ENCODE peak calls at places on chromosomes 11 and 22, in four cellular contexts. H is adrenal gland, E is heart left ventricle, R is HFF-Myc. F is an unnamed sample.

GRCh38 chr11:73223998-73224730 is 6.1 kb downstream of the P2RY2 start:
- DNase-seq in H (no peak), E (no peak), R (no peak), F (no peak)

GRCh38 chr11:11351042-11351586 is 1.9 kb downstream of the CSNK2A3 start:
- DNase-seq in H (no peak), E (no peak), R (no peak), F (no peak)

GRCh38 chr11:63445720-63446119 is 45.2 kb downstream of the PLAAT5 start:
- DNase-seq in H (no peak), E (no peak), R (no peak), F (no peak)

GRCh38 chr22:32248276-32248675 is 6.9 kb downstream of the SLC5A4 start:
- DNase-seq in H (no peak), E (no peak), R (no peak), F (no peak)

GRCh38 chr11:15602042-15602441 is 487.3 kb downstream of the INSC start:
- DNase-seq in H (no peak), E (no peak), R (no peak), F (no peak)

GRCh38 chr11:10809373-10810199 is 860 bp upstream of the EIF4G2 start:
- DNase-seq in H (no peak), E (peak; percentile 61), R (peak; percentile 29), F (peak; percentile 38)

GRCh38 chr22:50577987-50578775 is at the start of gene CPT1B:
- DNase-seq in H (no peak), E (no peak), R (no peak), F (no peak)

GRCh38 chr22:38205261-38206128 is 3.7 kb downstream of the MAFF start:
- DNase-seq in H (peak; percentile 77), E (peak; percentile 86), R (no peak), F (no peak)

GRCh38 chr11:107824668-107825369 is 33.8 kb downstream of the SLC35F2 start:
- DNase-seq in H (no peak), E (no peak), R (no peak), F (no peak)

GRCh38 chr11:32905028-32905667 is 12.5 kb downstream of the QSER1 start:
- DNase-seq in H (no peak), E (no peak), R (no peak), F (no peak)

GRCh38 chr11:83071641-83072591 is at the start of gene RAB30:
- DNase-seq in H (peak; percentile 100), E (peak; percentile 93), R (peak; percentile 100), F (peak; percentile 80)

GRCh38 chr11:113255096-113255495 is 59.3 kb upstream of the TTC12 start:
- DNase-seq in H (no peak), E (no peak), R (no peak), F (no peak)

GRCh38 chr11:19632435-19632834 is 80.2 kb upstream of the NAV2 start:
- DNase-seq in H (no peak), E (no peak), R (no peak), F (no peak)

GRCh38 chr22:48948575-48949170 is 879.0 kb downstream of the BRD1 start:
- DNase-seq in H (peak; percentile 18), E (no peak), R (no peak), F (no peak)

GRCh38 chr11:7281083-7281482 is 29.4 kb downstream of the SYT9 start:
- DNase-seq in H (no peak), E (no peak), R (no peak), F (peak; percentile 35)

GRCh38 chr11:44752727-44753126 is 26.0 kb downstream of the TSPAN18 start:
- DNase-seq in H (no peak), E (no peak), R (no peak), F (no peak)

GRCh38 chr11:103091024-103091423 is 936 bp downstream of the DCUN1D5 start:
- DNase-seq in H (no peak), E (no peak), R (no peak), F (no peak)

GRCh38 chr22:20569059-20570058 is 61.9 kb downstream of the MED15 start:
- DNase-seq in H (peak; percentile 92), E (peak; percentile 82), R (peak; percentile 98), F (peak; percentile 79)

GRCh38 chr11:46695345-46696211 is 4.8 kb downstream of the ARHGAP1 start:
- DNase-seq in H (no peak), E (no peak), R (no peak), F (no peak)

GRCh38 chr11:74950374-74950969 is 1.4 kb downstream of the SPCS2 start:
- DNase-seq in H (no peak), E (no peak), R (no peak), F (no peak)

GRCh38 chr22:37144180-37144554 is 5.5 kb downstream of the IL2RB start:
- DNase-seq in H (no peak), E (peak; percentile 35), R (no peak), F (no peak)

GRCh38 chr11:121800704-121801516 is 315.1 kb downstream of the BLID start:
- DNase-seq in H (no peak), E (no peak), R (no peak), F (no peak)

GRCh38 chr11:95076416-95076815 is 9.7 kb downstream of the SRSF8 start:
- DNase-seq in H (peak; percentile 79), E (no peak), R (no peak), F (no peak)

GRCh38 chr22:16956290-16956689 is 51.7 kb downstream of the GAB4 start:
- DNase-seq in H (no peak), E (no peak), R (no peak), F (no peak)

GRCh38 chr22:26753125-26753862 is 95.9 kb downstream of the MIAT start:
- DNase-seq in H (no peak), E (no peak), R (no peak), F (no peak)

GRCh38 chr11:114135737-114136151 is 76.2 kb downstream of the ZBTB16 start:
- DNase-seq in H (no peak), E (no peak), R (no peak), F (no peak)

GRCh38 chr11:133163463-133164419 is 368.6 kb downstream of the OPCML start:
- DNase-seq in H (no peak), E (no peak), R (no peak), F (no peak)

GRCh38 chr11:133892584-133893380 is 47.5 kb upstream of the SPATA19 start:
- DNase-seq in H (peak; percentile 24), E (no peak), R (no peak), F (no peak)

GRCh38 chr22:44184006-44184405 is 3.3 kb downstream of the PARVG start:
- DNase-seq in H (no peak), E (no peak), R (no peak), F (no peak)

GRCh38 chr22:30665786-30666185 is 1.9 kb downstream of the DUSP18 start:
- DNase-seq in H (no peak), E (no peak), R (no peak), F (no peak)

GRCh38 chr11:88569342-88569741 is 231.8 kb upstream of the CTSC start:
- DNase-seq in H (no peak), E (no peak), R (no peak), F (no peak)

GRCh38 chr11:13674799-13675509 is 6.5 kb downstream of the FAR1 start:
- DNase-seq in H (no peak), E (no peak), R (no peak), F (no peak)

GRCh38 chr11:129967996-129968395 is 34.6 kb downstream of the PRDM10 start:
- DNase-seq in H (no peak), E (no peak), R (no peak), F (no peak)

GRCh38 chr11:91489989-91490388 is 734.6 kb upstream of the FAT3 start:
- DNase-seq in H (no peak), E (peak; percentile 11), R (no peak), F (no peak)

GRCh38 chr11:11313426-11313825 is 39.6 kb downstream of the CSNK2A3 start:
- DNase-seq in H (no peak), E (no peak), R (peak; percentile 11), F (no peak)

GRCh38 chr11:67240575-67241389 is 25.5 kb upstream of the GRK2 start:
- DNase-seq in H (peak; percentile 85), E (no peak), R (peak; percentile 61), F (peak; percentile 4)

GRCh38 chr11:97254790-97255189 is 865.0 kb downstream of the JRKL start:
- DNase-seq in H (no peak), E (no peak), R (no peak), F (no peak)

GRCh38 chr22:49881856-49882255 is 28.2 kb downstream of the ZBED4 start:
- DNase-seq in H (no peak), E (no peak), R (no peak), F (no peak)